ENCODE peak calls at places on chromosomes 1 and 21, in six cellular contexts. N is brain microvascular endothelial cell, G is H1, F is cardiac muscle cell, Q is fibroblast of lung, E is pancreas. K is an unnamed sample.

GRCh38 chr21:37077403-37077802 is 4.3 kb downstream of the TTC3 start:
- DNase-seq in N (no peak), G (no peak), F (no peak), Q (no peak), E (no peak), K (no peak)

GRCh38 chr1:67722292-67722944 is 37.4 kb downstream of the GADD45A start:
- DNase-seq in N (no peak), G (no peak), F (no peak), Q (peak; percentile 88), E (no peak), K (peak; percentile 44)

GRCh38 chr1:5660141-5660935 is 331.9 kb downstream of the NPHP4 start:
- DNase-seq in N (no peak), G (no peak), F (peak; percentile 32), Q (no peak), E (no peak), K (no peak)

GRCh38 chr1:237226177-237226944 is 184.4 kb downstream of the RYR2 start:
- DNase-seq in N (no peak), G (no peak), F (no peak), Q (no peak), E (no peak), K (no peak)

GRCh38 chr1:156480411-156481192 is 20.0 kb downstream of the MEF2D start:
- DNase-seq in N (no peak), G (peak; percentile 88), F (peak; percentile 79), Q (no peak), E (no peak), K (peak; percentile 59)

GRCh38 chr1:101938681-101939080 is 58.0 kb downstream of the OLFM3 start:
- DNase-seq in N (no peak), G (no peak), F (no peak), Q (no peak), E (no peak), K (no peak)

GRCh38 chr1:220410681-220411080 is 117.3 kb upstream of the MARK1 start:
- DNase-seq in N (no peak), G (no peak), F (no peak), Q (peak; percentile 17), E (no peak), K (peak; percentile 3)

GRCh38 chr1:221217029-221217428 is 337.8 kb downstream of the HLX start:
- DNase-seq in N (no peak), G (no peak), F (no peak), Q (peak; percentile 9), E (no peak), K (peak; percentile 22)

GRCh38 chr1:201795066-201795465 is 33.9 kb upstream of the IPO9 start:
- DNase-seq in N (peak; percentile 29), G (no peak), F (peak; percentile 30), Q (no peak), E (no peak), K (peak; percentile 50)

GRCh38 chr1:165376041-165376810 is 19.7 kb upstream of the LMX1A start:
- DNase-seq in N (peak; percentile 27), G (peak; percentile 87), F (peak; percentile 60), Q (peak; percentile 87), E (peak; percentile 31), K (peak; percentile 89)

GRCh38 chr1:156797212-156797871 is 19.3 kb downstream of the SH2D2A start:
- DNase-seq in N (peak; percentile 47), G (no peak), F (peak; percentile 50), Q (peak; percentile 55), E (no peak), K (peak; percentile 70)

GRCh38 chr21:37631319-37632117 is 264.9 kb downstream of the DYRK1A start:
- DNase-seq in N (no peak), G (peak; percentile 58), F (no peak), Q (no peak), E (peak; percentile 45), K (peak; percentile 56)

GRCh38 chr1:67642694-67643093 is 42.3 kb upstream of the GADD45A start:
- DNase-seq in N (no peak), G (no peak), F (no peak), Q (peak; percentile 23), E (no peak), K (peak; percentile 40)

GRCh38 chr1:214198571-214198970 is 82.4 kb upstream of the SMYD2 start:
- DNase-seq in N (no peak), G (no peak), F (no peak), Q (no peak), E (no peak), K (no peak)

GRCh38 chr1:219806020-219806419 is 122.3 kb downstream of the SLC30A10 start:
- DNase-seq in N (no peak), G (no peak), F (no peak), Q (no peak), E (no peak), K (no peak)

GRCh38 chr1:54754045-54754444 is 10.3 kb downstream of the PARS2 start:
- DNase-seq in N (no peak), G (no peak), F (no peak), Q (no peak), E (no peak), K (no peak)

GRCh38 chr1:172473302-172473701 is 29.4 kb upstream of the PIGC start:
- DNase-seq in N (no peak), G (no peak), F (no peak), Q (no peak), E (no peak), K (no peak)

GRCh38 chr21:15063081-15063820 is 1.5 kb downstream of the NRIP1 start:
- DNase-seq in N (no peak), G (no peak), F (peak; percentile 37), Q (peak; percentile 50), E (no peak), K (no peak)

GRCh38 chr1:161727343-161727924 is 6.1 kb downstream of the FCRLB start:
- DNase-seq in N (peak; percentile 79), G (no peak), F (no peak), Q (peak; percentile 91), E (no peak), K (peak; percentile 63)

GRCh38 chr1:117610036-117610435 is 4.2 kb downstream of the TENT5C start:
- DNase-seq in N (no peak), G (no peak), F (no peak), Q (no peak), E (peak; percentile 2), K (no peak)

GRCh38 chr1:55146781-55147180 is 68.4 kb downstream of the USP24 start:
- DNase-seq in N (no peak), G (no peak), F (no peak), Q (no peak), E (no peak), K (peak; percentile 27)

GRCh38 chr21:46020581-46020980 is 39.0 kb downstream of the COL6A1 start:
- DNase-seq in N (no peak), G (no peak), F (no peak), Q (no peak), E (no peak), K (no peak)

GRCh38 chr1:101407505-101408211 is 170.8 kb downstream of the S1PR1 start:
- DNase-seq in N (no peak), G (no peak), F (no peak), Q (no peak), E (no peak), K (no peak)

GRCh38 chr1:34740161-34740875 is 14.5 kb upstream of the GJB5 start:
- DNase-seq in N (no peak), G (no peak), F (peak; percentile 57), Q (peak; percentile 24), E (no peak), K (peak; percentile 8)

GRCh38 chr1:80678438-80678837 is 1122.3 kb upstream of the ADGRL2 start:
- DNase-seq in N (no peak), G (no peak), F (no peak), Q (no peak), E (no peak), K (no peak)

GRCh38 chr21:46099476-46099875 is 1.6 kb downstream of the COL6A2 start:
- DNase-seq in N (no peak), G (peak; percentile 63), F (no peak), Q (no peak), E (no peak), K (peak; percentile 47)

GRCh38 chr1:202143768-202144509 is 598 bp downstream of the ARL8A start:
- DNase-seq in N (no peak), G (peak; percentile 76), F (peak; percentile 44), Q (peak; percentile 19), E (no peak), K (peak; percentile 36)

GRCh38 chr1:51839094-51839493 is 39.4 kb downstream of the NRDC start:
- DNase-seq in N (no peak), G (no peak), F (no peak), Q (no peak), E (no peak), K (no peak)

GRCh38 chr1:51063121-51063520 is 38.9 kb upstream of the C1orf185 start:
- DNase-seq in N (peak; percentile 90), G (no peak), F (no peak), Q (peak; percentile 99), E (no peak), K (peak; percentile 86)

GRCh38 chr1:75135829-75136142 is 1.6 kb downstream of the LHX8 start:
- DNase-seq in N (no peak), G (no peak), F (no peak), Q (no peak), E (no peak), K (no peak)
- H3K4me3 ChIP-seq in N (no peak overlapping the region), G (peak overlapping the region; percentile 59), F (peak overlapping the region; percentile 31), Q (no peak overlapping the region), E (no peak overlapping the region), K (no peak overlapping the region)

GRCh38 chr1:78040484-78041089 is 5.2 kb upstream of the GIPC2 start:
- DNase-seq in N (no peak), G (no peak), F (no peak), Q (no peak), E (no peak), K (no peak)
- H3K4me3 ChIP-seq in N (no peak overlapping the region), G (no peak overlapping the region), F (no peak overlapping the region), Q (no peak overlapping the region), E (no peak overlapping the region), K (no peak overlapping the region)

GRCh38 chr1:36396359-36396758 is 1.3 kb downstream of the LSM10 start:
- DNase-seq in N (no peak), G (no peak), F (no peak), Q (no peak), E (no peak), K (no peak)
- H3K4me3 ChIP-seq in N (no peak overlapping the region), G (no peak overlapping the region), F (no peak overlapping the region), Q (peak overlapping the region; percentile 2), E (no peak overlapping the region), K (no peak overlapping the region)

GRCh38 chr21:41928621-41929220 is 25.1 kb downstream of the C2CD2 start:
- DNase-seq in N (no peak), G (no peak), F (no peak), Q (no peak), E (no peak), K (no peak)

GRCh38 chr21:41927727-41928409 is 25.9 kb downstream of the C2CD2 start:
- DNase-seq in N (no peak), G (no peak), F (no peak), Q (no peak), E (no peak), K (no peak)

GRCh38 chr21:41924355-41924754 is 29.5 kb downstream of the C2CD2 start:
- DNase-seq in N (peak; percentile 70), G (no peak), F (no peak), Q (peak; percentile 57), E (no peak), K (no peak)

GRCh38 chr21:41926068-41926806 is 27.6 kb downstream of the C2CD2 start:
- DNase-seq in N (peak; percentile 45), G (no peak), F (no peak), Q (peak; percentile 65), E (peak; percentile 17), K (peak; percentile 65)

DNA sequence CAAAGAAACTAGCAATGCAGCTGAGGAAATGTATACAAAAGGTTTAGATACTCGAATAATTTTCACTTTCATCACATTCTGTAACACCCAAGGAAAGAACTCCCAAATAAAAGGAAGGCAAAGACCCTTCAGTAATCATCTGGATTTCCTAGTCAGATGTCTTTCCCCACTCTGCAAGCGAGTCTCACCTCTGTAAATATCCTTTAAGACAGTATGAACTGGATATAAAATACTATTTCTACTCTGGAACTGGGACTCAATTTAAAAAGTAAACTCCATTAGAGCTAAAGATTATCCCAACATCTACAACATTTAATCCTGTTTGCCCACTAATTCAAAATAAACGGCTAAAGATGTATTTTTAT is 27.0 kb downstream of the C2CD2 start:
- DNase-seq in N (no peak), G (no peak), F (no peak), Q (no peak), E (no peak), K (no peak)
- H3K4me3 ChIP-seq in N (peak overlapping the region; percentile 41), G (no peak overlapping the region), F (no peak overlapping the region), Q (peak overlapping the region; percentile 50), E (no peak overlapping the region), K (peak overlapping the region; percentile 43)

K was measured in cardiac fibroblast.